ENCODE peak calls at places on chromosomes 16 and 17, in ten cellular contexts. Q is HCT116, D is A549, I is heart left ventricle, C is adrenal gland, B is transverse colon, O is spleen, M is stomach, Z is Peyer's patch, U is IMR-90. K is an unnamed sample.

GRCh38 chr17:80877095-80877828 is 114.4 kb upstream of the CHMP6 start:
- DNase-seq in B (peak; percentile 16), C (no peak), M (no peak), D (no peak), U (no peak), Z (peak; percentile 56), I (no peak), Q (no peak), O (peak; percentile 73), K (no peak)

GRCh38 chr16:117381-118365 is 20.8 kb downstream of the NPRL3 start:
- DNase-seq in I (no peak), Q (peak; percentile 23), O (peak; percentile 86), D (peak; percentile 70), U (peak; percentile 20), B (peak; percentile 81), Z (peak; percentile 43), M (peak; percentile 73), C (peak; percentile 77), K (peak; percentile 46)

GRCh38 chr17:47693667-47694017 is 319 bp upstream of the TBKBP1 start:
- DNase-seq in M (no peak), O (no peak), Q (no peak), I (no peak), U (no peak), D (no peak), C (no peak), B (no peak), Z (no peak), K (no peak)

GRCh38 chr17:81391268-81391963 is 3.8 kb upstream of the BAHCC1 start:
- DNase-seq in Z (no peak), B (no peak), D (no peak), M (no peak), U (no peak), I (no peak), Q (no peak), O (no peak), C (no peak), K (peak; percentile 79)

GRCh38 chr16:12245088-12245922 is 268.8 kb downstream of the SNX29 start:
- DNase-seq in M (no peak), I (no peak), B (no peak), D (no peak), Z (no peak), U (no peak), Q (no peak), C (no peak), O (no peak), K (no peak)

GRCh38 chr16:55123652-55124051 is 193.0 kb downstream of the IRX5 start:
- DNase-seq in M (no peak), I (no peak), B (no peak), D (no peak), Q (no peak), O (no peak), C (no peak), Z (no peak), U (no peak), K (no peak)

GRCh38 chr17:75755205-75755901 is 9.6 kb downstream of the GALK1 start:
- DNase-seq in B (no peak), U (no peak), D (peak; percentile 49), I (no peak), C (no peak), O (peak; percentile 76), Q (no peak), Z (no peak), M (no peak), K (no peak)

GRCh38 chr17:61551255-61551742 is 39.7 kb downstream of the NACA2 start:
- DNase-seq in D (peak; percentile 68), O (no peak), C (no peak), Z (no peak), M (no peak), B (no peak), U (peak; percentile 67), Q (peak; percentile 59), I (no peak), K (no peak)

GRCh38 chr17:7468290-7468689 is 11.1 kb downstream of the ZBTB4 start:
- DNase-seq in M (no peak), O (no peak), D (no peak), Q (no peak), I (no peak), Z (no peak), U (no peak), B (no peak), C (no peak), K (no peak)

GRCh38 chr17:4175921-4176802 is 33.2 kb downstream of the CYB5D2 start:
- DNase-seq in I (no peak), C (no peak), B (no peak), U (peak; percentile 45), M (no peak), D (no peak), Q (no peak), Z (no peak), O (peak; percentile 73), K (no peak)

GRCh38 chr17:81871387-81872120 is 417 bp upstream of the ARHGDIA start:
- DNase-seq in M (peak; percentile 96), U (peak; percentile 83), I (peak; percentile 96), O (peak; percentile 97), B (peak; percentile 96), Q (peak; percentile 80), Z (peak; percentile 92), D (peak; percentile 95), C (peak; percentile 97), K (peak; percentile 96)

GRCh38 chr16:10987361-10988163 is 43.2 kb downstream of the CLEC16A start:
- DNase-seq in D (no peak), C (no peak), I (no peak), O (no peak), Z (no peak), Q (no peak), B (no peak), U (no peak), M (no peak), K (no peak)

DNA sequence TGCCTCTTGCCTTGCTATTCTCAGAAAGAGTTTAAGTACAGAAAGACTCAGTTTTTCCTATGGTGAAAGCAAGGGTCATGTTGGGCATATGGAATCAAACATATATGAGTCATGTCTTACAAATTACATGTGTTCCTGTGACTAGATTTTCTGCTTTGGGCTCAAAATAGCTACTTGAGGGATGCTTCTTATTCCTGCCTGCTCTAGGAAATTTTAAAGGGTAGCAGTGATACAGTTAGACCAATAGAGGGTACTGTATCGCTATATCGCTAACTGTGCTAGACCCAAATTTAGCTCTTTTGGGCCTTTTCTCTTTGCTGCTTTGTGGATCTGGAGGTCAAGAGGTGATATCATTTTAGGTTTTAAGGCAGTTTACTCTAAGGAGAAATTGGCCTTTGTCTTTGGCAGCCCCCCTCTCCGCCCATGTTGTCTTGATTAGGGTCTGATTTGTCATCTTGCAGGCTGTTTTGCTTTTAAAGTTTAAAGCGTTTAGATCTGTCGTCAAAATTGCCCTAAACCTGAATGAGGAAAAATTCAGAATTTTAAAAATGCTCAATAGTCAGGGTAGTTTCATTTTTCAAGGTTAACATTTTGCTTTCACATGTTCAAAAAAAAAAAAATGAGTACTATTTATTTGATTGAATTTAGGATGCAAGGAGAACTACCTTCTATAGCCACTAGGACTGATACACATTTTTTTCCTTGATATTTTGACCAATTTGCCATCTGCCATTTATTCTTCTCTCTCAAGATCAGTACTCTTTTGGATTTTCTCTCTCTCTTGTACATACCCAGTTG is 8.8 kb downstream of the NFATC3 start:
- DNase-seq in C (no peak), B (no peak), I (no peak), M (no peak), D (peak; percentile 34), Q (no peak), U (peak; percentile 69), O (no peak), Z (no peak), K (no peak)
- H3K4me1 ChIP-seq in C (peaks cover 21% of the 10 kb centered on the region), B (peaks cover 12% of the 10 kb centered on the region), I (peaks cover 62% of the 10 kb centered on the region), M (peaks cover 83% of the 10 kb centered on the region), D (peaks cover 46% of the 10 kb centered on the region), Q (peaks cover 13% of the 10 kb centered on the region), U (peaks cover 2% of the 10 kb centered on the region), O (peaks cover 96% of the 10 kb centered on the region), Z (peaks cover 4% of the 10 kb centered on the region), K (no peaks in the 10 kb centered on the region)

DNA sequence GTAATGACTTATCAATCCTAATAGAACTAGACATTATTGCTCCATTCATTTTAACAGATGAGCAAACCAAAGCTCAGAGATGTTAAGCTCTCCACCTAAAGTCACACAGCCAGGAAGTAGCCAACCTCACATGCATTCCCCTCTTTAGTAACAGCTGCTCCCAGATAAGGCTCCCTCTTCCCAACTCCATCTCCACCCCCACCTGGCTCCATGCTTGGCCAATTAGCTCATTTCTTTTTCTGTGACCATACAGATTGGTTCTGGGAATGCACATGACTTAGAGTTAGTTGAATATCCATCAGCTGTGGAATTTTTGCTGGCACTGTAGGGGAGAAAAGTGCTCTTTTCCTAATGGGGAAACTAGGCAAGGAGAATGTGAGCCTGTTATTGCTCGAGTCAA is 13.0 kb downstream of the CBLN1 start:
- DNase-seq in I (no peak), O (no peak), C (no peak), Q (no peak), M (no peak), U (no peak), D (no peak), B (no peak), Z (no peak), K (no peak)
- TF ChIP-seq POLR2A in I (no peak), O (no peak), C (no peak), Q (no peak), M (no peak), U (no peak), D (no peak), B (no peak), Z (no peak), K (no peak)

GRCh38 chr16:73067671-73068545 is 20.0 kb upstream of the ZFHX3 start:
- DNase-seq in D (no peak), M (no peak), Z (no peak), U (no peak), I (no peak), B (no peak), O (no peak), Q (no peak), C (no peak), K (no peak)

GRCh38 chr16:73069581-73070262 is 21.8 kb upstream of the ZFHX3 start:
- DNase-seq in D (no peak), O (no peak), Z (no peak), M (no peak), B (no peak), I (no peak), Q (no peak), C (peak; percentile 44), U (no peak), K (no peak)

GRCh38 chr16:73066927-73067670 is 19.2 kb upstream of the ZFHX3 start:
- DNase-seq in M (no peak), D (no peak), O (no peak), I (peak; percentile 31), C (peak; percentile 61), Q (no peak), Z (no peak), B (peak; percentile 55), U (peak; percentile 75), K (no peak)

GRCh38 chr16:73066321-73066926 is 18.5 kb upstream of the ZFHX3 start:
- DNase-seq in O (no peak), Q (no peak), I (no peak), Z (no peak), D (no peak), U (no peak), M (no peak), C (peak; percentile 54), B (no peak), K (no peak)

GRCh38 chr16:73068546-73069401 is 20.8 kb upstream of the ZFHX3 start:
- DNase-seq in Z (no peak), I (peak; percentile 90), U (peak; percentile 99), C (peak; percentile 77), D (peak; percentile 89), M (no peak), B (peak; percentile 57), O (no peak), Q (no peak), K (no peak)
- H3K4me1 ChIP-seq in Z (peaks cover 7% of the 10 kb centered on the region), I (peaks cover 72% of the 10 kb centered on the region), U (peaks cover 38% of the 10 kb centered on the region), C (peaks cover 31% of the 10 kb centered on the region), D (peaks cover 59% of the 10 kb centered on the region), M (peaks cover 79% of the 10 kb centered on the region), B (peaks cover 63% of the 10 kb centered on the region), O (peaks cover 46% of the 10 kb centered on the region), Q (peaks cover 15% of the 10 kb centered on the region), K (peaks cover 2% of the 10 kb centered on the region)

GRCh38 chr16:89720859-89721643 is at the start of the genes VPS9D1 and ZNF276:
- DNase-seq in Q (peak; percentile 60), Z (peak; percentile 83), D (peak; percentile 85), U (peak; percentile 69), C (peak; percentile 91), B (peak; percentile 88), M (peak; percentile 86), I (peak; percentile 89), O (peak; percentile 97), K (peak; percentile 76)
- TF ChIP-seq POLR2A in Q (peak; percentile 72), Z (peak; percentile 25), D (peak; percentile 58), U (peak; percentile 67), C (peak; percentile 19), B (peak; percentile 34), M (no peak), I (no peak), O (no peak), K (no peak)